ENCODE peak calls at places on chromosome 20, in four cellular contexts. R is A549, M is SK-N-SH, F is GM12878. Q is an unnamed sample.

GRCh38 chr20:58215116-58215515 is 13.3 kb downstream of the ANKRD60 start:
- DNase-seq in R (no peak), M (no peak), F (no peak), Q (no peak)

GRCh38 chr20:6057704-6058103 is 3.8 kb upstream of the LRRN4 start:
- DNase-seq in M (no peak), R (no peak), F (no peak), Q (no peak)

GRCh38 chr20:37619496-37619895 is 74.3 kb upstream of the CTNNBL1 start:
- DNase-seq in R (no peak), F (no peak), M (no peak), Q (no peak)

GRCh38 chr20:48949304-48950170 is 28.0 kb downstream of the ARFGEF2 start:
- DNase-seq in R (peak), F (no peak), M (no peak), Q (peak)

GRCh38 chr20:31566658-31567379 is 38.3 kb upstream of the ID1 start:
- DNase-seq in M (no peak), F (no peak), R (no peak), Q (no peak)

GRCh38 chr20:59832406-59833156 is 100.9 kb downstream of the SYCP2 start:
- DNase-seq in M (peak), R (no peak), F (no peak), Q (no peak)

GRCh38 chr20:41224281-41224680 is 86.9 kb downstream of the PLCG1 start:
- DNase-seq in R (no peak), F (no peak), M (no peak), Q (no peak)

GRCh38 chr20:8386991-8387390 is 254.9 kb downstream of the PLCB1 start:
- DNase-seq in M (no peak), R (no peak), F (no peak), Q (no peak)

GRCh38 chr20:40333591-40333990 is 355.4 kb downstream of the MAFB start:
- DNase-seq in M (no peak), F (no peak), R (no peak), Q (no peak)

GRCh38 chr20:58700823-58701222 is 8.2 kb downstream of the NPEPL1 start:
- DNase-seq in F (no peak), M (no peak), R (no peak), Q (no peak)

GRCh38 chr20:38112249-38112942 is 52.7 kb downstream of the TGM2 start:
- DNase-seq in R (no peak), M (no peak), F (no peak), Q (no peak)

GRCh38 chr20:45355209-45355608 is 7.0 kb upstream of the SDC4 start:
- DNase-seq in M (no peak), F (no peak), R (no peak), Q (no peak)

GRCh38 chr20:38631155-38632022 is 29.8 kb downstream of the ARHGAP40 start:
- DNase-seq in F (no peak), M (no peak), R (no peak), Q (no peak)

GRCh38 chr20:61667056-61667792 is 398.5 kb downstream of the TAF4 start:
- DNase-seq in M (no peak), R (no peak), F (no peak), Q (no peak)

GRCh38 chr20:4457566-4458543 is 263.9 kb upstream of the PRND start:
- DNase-seq in M (no peak), F (no peak), R (no peak), Q (no peak)

GRCh38 chr20:58850693-58851174 is at the start of gene GNAS-AS1:
- DNase-seq in F (peak), R (no peak), M (peak), Q (no peak)

GRCh38 chr20:53611449-53611894 is 17.8 kb upstream of the ZNF217 start:
- DNase-seq in M (peak), R (peak), F (peak), Q (no peak)

GRCh38 chr20:60467078-60467477 is 508.9 kb downstream of the CDH26 start:
- DNase-seq in M (no peak), R (no peak), F (no peak), Q (no peak)

GRCh38 chr20:6055981-6056569 is 2.2 kb upstream of the LRRN4 start:
- DNase-seq in F (no peak), M (no peak), R (no peak), Q (no peak)

GRCh38 chr20:18801516-18801915 is 12.1 kb upstream of the SCP2D1 start:
- DNase-seq in M (no peak), R (no peak), F (no peak), Q (no peak)

GRCh38 chr20:49951160-49951559 is 15.0 kb downstream of the RNF114 start:
- DNase-seq in M (no peak), F (no peak), R (no peak), Q (no peak)

GRCh38 chr20:40536866-40537265 is 152.2 kb downstream of the MAFB start:
- DNase-seq in R (no peak), M (no peak), F (no peak), Q (no peak)

GRCh38 chr20:64108731-64109389 is 1.5 kb upstream of the NPBWR2 start:
- DNase-seq in M (no peak), F (no peak), R (no peak), Q (no peak)

GRCh38 chr20:1302578-1303541 is 26.1 kb downstream of the SDCBP2 start:
- DNase-seq in M (no peak), F (no peak), R (no peak), Q (no peak)

GRCh38 chr20:38919683-38920082 is 6.5 kb upstream of the FAM83D start:
- DNase-seq in F (no peak), R (no peak), M (no peak), Q (no peak)

GRCh38 chr20:61600061-61600460 is 348.0 kb downstream of the CDH4 start:
- DNase-seq in F (no peak), M (no peak), R (no peak), Q (no peak)

GRCh38 chr20:53691060-53691810 is 97.6 kb upstream of the ZNF217 start:
- DNase-seq in M (no peak), R (no peak), F (no peak), Q (no peak)

GRCh38 chr20:58697201-58697866 is 4.7 kb downstream of the NPEPL1 start:
- DNase-seq in M (no peak), F (no peak), R (no peak), Q (no peak)

GRCh38 chr20:57586370-57586793 is 25.5 kb downstream of the PCK1 start:
- DNase-seq in F (no peak), M (no peak), R (no peak), Q (peak)

GRCh38 chr20:39124064-39124463 is 161.9 kb downstream of the DHX35 start:
- DNase-seq in M (no peak), F (no peak), R (no peak), Q (no peak)

GRCh38 chr20:14622796-14623195 is 285.4 kb upstream of the FLRT3 start:
- DNase-seq in M (no peak), F (no peak), R (peak), Q (peak)

GRCh38 chr20:768426-768978 is at the start of gene SLC52A3:
- DNase-seq in M (no peak), R (peak), F (no peak), Q (peak)

GRCh38 chr20:53078761-53079482 is 106.8 kb downstream of the TSHZ2 start:
- DNase-seq in R (no peak), F (no peak), M (no peak), Q (peak)

GRCh38 chr20:62925420-62926228 is 681 bp downstream of the DIDO1 start:
- DNase-seq in R (no peak), M (peak), F (no peak), Q (no peak)

GRCh38 chr20:14337400-14338171 is at the start of gene FLRT3:
- DNase-seq in F (peak), M (peak), R (peak), Q (peak)

GRCh38 chr20:24149881-24150307 is 161.3 kb upstream of the GGTLC1 start:
- DNase-seq in M (peak), F (no peak), R (peak), Q (peak)
- TF ChIP-seq PBX3 in M (no peak), F (no peak), R (no peak), Q (no peak)

DNA sequence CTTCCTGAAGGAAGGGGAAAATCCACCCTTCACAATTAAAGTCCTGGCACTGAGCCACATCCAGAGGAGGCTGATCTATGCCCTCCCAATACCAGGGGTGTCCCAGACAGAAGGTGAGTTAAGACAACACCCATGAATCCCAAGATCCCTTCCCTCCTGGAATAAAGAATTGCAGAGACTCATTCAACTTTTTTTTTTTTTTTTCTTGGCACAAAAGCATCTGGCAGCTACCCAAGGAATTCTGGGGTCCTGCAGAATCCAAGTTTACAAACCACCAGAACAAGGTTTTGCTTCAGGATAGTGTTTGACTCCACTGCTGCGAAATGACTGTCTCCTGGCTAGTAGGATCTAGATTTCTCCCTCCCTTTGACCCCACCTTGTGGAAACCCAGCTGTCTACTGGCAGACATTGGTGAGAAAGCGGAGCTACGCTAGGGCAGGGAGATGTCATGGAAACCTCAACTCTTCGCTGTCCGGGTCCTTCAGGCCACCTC is 37.4 kb downstream of the JAG1 start:
- DNase-seq in M (no peak), R (no peak), F (no peak), Q (peak)
- TF ChIP-seq PBX3 in M (no peak), R (no peak), F (no peak), Q (no peak)

GRCh38 chr20:21511485-21511849 is 2.4 kb downstream of the NKX2-2 start:
- DNase-seq in M (peak), R (no peak), F (no peak), Q (no peak)
- TF ChIP-seq PBX3 in M (no peak), R (no peak), F (no peak), Q (no peak)

DNA sequence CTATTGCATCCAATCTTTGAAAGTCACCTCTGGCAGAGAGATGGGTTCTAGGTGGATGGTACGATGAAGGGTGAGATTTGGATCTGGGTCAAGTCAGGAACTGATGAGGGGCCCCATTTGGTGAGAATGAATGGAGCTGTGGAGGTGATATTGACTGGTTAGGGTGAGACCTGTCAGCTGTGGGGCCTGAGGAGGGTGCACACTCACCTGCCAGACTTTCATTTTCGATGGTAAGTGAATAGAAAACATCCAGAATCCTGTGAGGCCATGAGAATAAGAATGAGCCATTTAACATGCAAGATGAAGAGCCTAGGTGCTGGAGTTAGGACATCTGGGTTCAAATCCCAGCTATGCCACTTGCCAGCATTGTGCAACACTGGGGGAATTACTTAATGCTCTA is 6.8 kb downstream of the SUN5 start:
- DNase-seq in R (no peak), M (no peak), F (no peak), Q (no peak)
- TF ChIP-seq PBX3 in R (no peak), M (no peak), F (no peak), Q (no peak)

GRCh38 chr20:16518068-16518783 is 55.0 kb downstream of the KIF16B start:
- DNase-seq in F (no peak), M (peak), R (peak), Q (peak)
- TF ChIP-seq PBX3 in F (no peak), M (no peak), R (no peak), Q (no peak)

Q was measured in HepG2.